ENCODE peak calls at places on chromosome 22, in nine cellular contexts. G is H9, O is NCI-H2227 treated with DMSO at 0.1 percent for 48 hours, P is Kasumi-1, V is osteocyte, X is endothelial cell, H is KBM-7, L is non-pigmented ciliary epithelial cell, F is neuronal stem cell. S is an unnamed sample.

GRCh38 chr22:23915230-23915754 is 21.1 kb downstream of the MIF start:
- DNase-seq in P (no peak), O (no peak), F (no peak), V (peak), L (no peak), H (no peak), G (peak), X (no peak), S (no peak)

GRCh38 chr22:28977050-28977449 is 84.6 kb downstream of the C22orf31 start:
- DNase-seq in G (no peak), P (no peak), L (no peak), H (no peak), O (no peak), F (no peak), X (no peak), V (no peak), S (no peak)

GRCh38 chr22:25747245-25747944 is 5.4 kb downstream of the MYO18B start:
- DNase-seq in H (no peak), X (no peak), L (peak), P (no peak), F (no peak), G (no peak), O (no peak), V (no peak), S (peak)

GRCh38 chr22:34902335-34902734 is 163.6 kb upstream of the ISX start:
- DNase-seq in H (no peak), X (no peak), V (no peak), O (no peak), P (no peak), G (no peak), F (no peak), L (no peak), S (no peak)

GRCh38 chr22:26547426-26547825 is 35.2 kb upstream of the TFIP11 start:
- DNase-seq in F (no peak), V (no peak), H (peak), G (no peak), O (no peak), X (no peak), P (no peak), L (no peak), S (no peak)

GRCh38 chr22:37640591-37641250 is 1.3 kb downstream of the SH3BP1 start:
- DNase-seq in X (no peak), L (no peak), H (no peak), F (no peak), P (no peak), V (no peak), O (no peak), G (no peak), S (no peak)

GRCh38 chr22:50497093-50497492 is 10.4 kb downstream of the LMF2 start:
- DNase-seq in H (no peak), P (no peak), V (no peak), O (no peak), G (no peak), L (no peak), F (no peak), X (no peak), S (no peak)

GRCh38 chr22:38494498-38494897 is 11.6 kb downstream of the DDX17 start:
- DNase-seq in X (no peak), G (no peak), H (no peak), P (no peak), O (no peak), V (no peak), L (peak), F (no peak), S (no peak)

GRCh38 chr22:43841742-43842141 is 20.6 kb downstream of the SULT4A1 start:
- DNase-seq in P (no peak), V (no peak), G (no peak), H (no peak), X (no peak), F (no peak), L (no peak), O (no peak), S (no peak)

GRCh38 chr22:46511391-46512370 is 25.7 kb downstream of the CELSR1 start:
- DNase-seq in L (no peak), V (no peak), P (no peak), H (no peak), G (no peak), F (no peak), O (no peak), X (no peak), S (no peak)

GRCh38 chr22:36585841-36586240 is 56.9 kb upstream of the EIF3D start:
- DNase-seq in G (peak), O (no peak), P (no peak), V (no peak), X (no peak), F (no peak), H (no peak), L (no peak), S (no peak)

GRCh38 chr22:43826142-43827093 is 14.3 kb upstream of the EFCAB6 start:
- DNase-seq in O (peak), G (peak), V (peak), F (no peak), H (no peak), X (no peak), P (no peak), L (no peak), S (no peak)

GRCh38 chr22:50506611-50507420 is 686 bp downstream of the LMF2 start:
- DNase-seq in X (no peak), G (peak), F (no peak), H (no peak), P (no peak), L (no peak), V (no peak), O (no peak), S (no peak)

GRCh38 chr22:19663286-19663815 is 51.0 kb upstream of the SEPTIN5 start:
- DNase-seq in P (no peak), O (no peak), G (no peak), L (peak), H (peak), F (no peak), X (no peak), V (peak), S (no peak)

GRCh38 chr22:37126383-37126782 is 16.9 kb upstream of the TMPRSS6 start:
- DNase-seq in X (no peak), V (no peak), P (no peak), F (no peak), G (peak), L (no peak), H (no peak), O (no peak), S (peak)

GRCh38 chr22:38402204-38402603 is 52.8 kb downstream of the KCNJ4 start:
- DNase-seq in P (no peak), X (no peak), O (no peak), V (no peak), L (no peak), H (no peak), F (no peak), G (peak), S (no peak)

GRCh38 chr22:45069925-45070324 is 60.1 kb upstream of the PHF21B start:
- DNase-seq in F (no peak), V (no peak), G (no peak), P (no peak), L (no peak), O (no peak), X (no peak), H (no peak), S (no peak)

GRCh38 chr22:31952094-31952401 is 7.7 kb downstream of the YWHAH start:
- DNase-seq in V (no peak), F (no peak), H (no peak), G (no peak), X (no peak), L (no peak), O (no peak), P (peak), S (no peak)

GRCh38 chr22:22881116-22882032 is 6.2 kb upstream of the IGLL5 start:
- DNase-seq in F (no peak), L (no peak), X (no peak), O (no peak), G (peak), H (no peak), V (peak), P (no peak), S (peak)

GRCh38 chr22:45246060-45246985 is 5.6 kb upstream of the KIAA0930 start:
- DNase-seq in F (no peak), X (no peak), H (no peak), O (no peak), L (peak), G (no peak), P (no peak), V (no peak), S (no peak)

GRCh38 chr22:37733625-37734401 is 37.0 kb downstream of the TRIOBP start:
- DNase-seq in P (no peak), G (no peak), V (no peak), O (no peak), F (no peak), X (no peak), H (no peak), L (no peak), S (no peak)

GRCh38 chr22:22148905-22149304 is 95.7 kb upstream of the VPREB1 start:
- DNase-seq in P (no peak), O (no peak), L (no peak), H (no peak), G (no peak), V (no peak), F (no peak), X (no peak), S (no peak)

GRCh38 chr22:29226246-29226981 is 20.7 kb downstream of the EMID1 start:
- DNase-seq in X (no peak), P (no peak), H (no peak), F (no peak), L (no peak), O (no peak), V (no peak), G (no peak), S (no peak)

GRCh38 chr22:30212363-30212995 is 34.1 kb downstream of the LIF start:
- DNase-seq in X (no peak), G (no peak), F (no peak), V (no peak), L (peak), O (no peak), P (no peak), H (no peak), S (no peak)